ENCODE peak calls at places on chromosomes 1 and 21, in four cellular contexts. B, W, N and P are unnamed samples. For H3K4me1 and H3K27me3, the result is how much of the 10 kb centered on the place peaks cover.

GRCh38 chr1:240598201-240598600 is 13.8 kb downstream of the GREM2 start:
- DNase-seq in B (no peak), W (peak), N (no peak), P (no peak)

GRCh38 chr1:226422478-226422877 is 14.6 kb upstream of the PARP1 start:
- DNase-seq in B (no peak), W (no peak), N (no peak), P (no peak)

GRCh38 chr1:187185389-187185788 is 356.6 kb downstream of the PLA2G4A start:
- DNase-seq in B (no peak), W (no peak), N (peak), P (no peak)

GRCh38 chr1:105027838-105028471 is 1278.3 kb downstream of the AMY1C start:
- DNase-seq in B (no peak), W (no peak), N (no peak), P (no peak)

GRCh38 chr1:9766759-9767442 is 56.9 kb downstream of the CLSTN1 start:
- DNase-seq in B (peak), W (peak), N (peak), P (no peak)

GRCh38 chr1:164846731-164847691 is 288.0 kb downstream of the PBX1 start:
- DNase-seq in B (no peak), W (no peak), N (no peak), P (no peak)

GRCh38 chr1:117605164-117605810 is 561 bp upstream of the TENT5C start:
- DNase-seq in B (no peak), W (peak), N (peak), P (peak)

GRCh38 chr1:28887835-28888682 is 26.3 kb upstream of the EPB41 start:
- DNase-seq in B (no peak), W (no peak), N (no peak), P (peak)

GRCh38 chr1:14987829-14988603 is 165.5 kb upstream of the TMEM51 start:
- DNase-seq in B (no peak), W (peak), N (no peak), P (no peak)

GRCh38 chr1:234848972-234849641 is 239.1 kb upstream of the IRF2BP2 start:
- DNase-seq in B (no peak), W (peak), N (peak), P (no peak)

GRCh38 chr1:40385437-40386310 is 12.1 kb downstream of the SMAP2 start:
- DNase-seq in B (no peak), W (no peak), N (no peak), P (peak)

GRCh38 chr1:47210666-47211065 is 20.8 kb upstream of the PDZK1IP1 start:
- DNase-seq in B (no peak), W (no peak), N (no peak), P (no peak)

GRCh38 chr21:45278156-45278911 is 9.4 kb downstream of the POFUT2 start:
- DNase-seq in B (no peak), W (no peak), N (no peak), P (no peak)

GRCh38 chr1:19456915-19457554 is 28.3 kb downstream of the CAPZB start:
- DNase-seq in B (no peak), W (no peak), N (no peak), P (no peak)

GRCh38 chr1:156504821-156505678 is 4.5 kb upstream of the MEF2D start:
- DNase-seq in B (peak), W (peak), N (peak), P (peak)

GRCh38 chr1:156504062-156504813 is 3.7 kb upstream of the MEF2D start:
- DNase-seq in B (no peak), W (peak), N (peak), P (peak)

GRCh38 chr1:156502396-156502748 is 1.8 kb upstream of the MEF2D start:
- DNase-seq in B (peak), W (peak), N (no peak), P (no peak)

GRCh38 chr1:156502749-156503671 is 2.4 kb upstream of the MEF2D start:
- DNase-seq in B (peak), W (peak), N (peak), P (peak)

DNA sequence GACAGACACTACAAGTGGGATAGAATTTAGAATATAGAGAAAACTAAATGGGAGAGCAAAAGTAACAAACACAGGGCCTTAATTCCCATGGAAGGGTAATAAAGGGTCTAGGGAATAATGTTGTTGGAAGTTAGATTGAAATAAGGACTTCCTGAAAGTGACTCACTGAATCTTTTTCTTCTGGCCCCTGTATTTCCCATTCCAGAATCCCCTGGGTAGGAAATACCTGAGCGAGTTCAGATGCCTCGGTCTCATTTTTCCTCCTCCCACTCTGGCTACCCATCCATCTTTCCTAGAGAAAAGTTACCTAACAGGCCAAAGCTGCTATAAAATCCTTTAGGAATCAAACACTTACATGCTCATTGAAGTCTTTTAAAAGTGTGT is 3.1 kb upstream of the MEF2D start:
- DNase-seq in B (peak), W (peak), N (peak), P (no peak)
- H3K4me1 ChIP-seq in B (under half), W (under half), N (half or more), P (under half)

GRCh38 chr21:17784604-17785402 is 34.4 kb downstream of the C21orf91 start:
- DNase-seq in B (no peak), W (no peak), N (peak), P (no peak)
- H3K4me3 ChIP-seq in B (no peak), W (no peak), N (no peak), P (no peak)

DNA sequence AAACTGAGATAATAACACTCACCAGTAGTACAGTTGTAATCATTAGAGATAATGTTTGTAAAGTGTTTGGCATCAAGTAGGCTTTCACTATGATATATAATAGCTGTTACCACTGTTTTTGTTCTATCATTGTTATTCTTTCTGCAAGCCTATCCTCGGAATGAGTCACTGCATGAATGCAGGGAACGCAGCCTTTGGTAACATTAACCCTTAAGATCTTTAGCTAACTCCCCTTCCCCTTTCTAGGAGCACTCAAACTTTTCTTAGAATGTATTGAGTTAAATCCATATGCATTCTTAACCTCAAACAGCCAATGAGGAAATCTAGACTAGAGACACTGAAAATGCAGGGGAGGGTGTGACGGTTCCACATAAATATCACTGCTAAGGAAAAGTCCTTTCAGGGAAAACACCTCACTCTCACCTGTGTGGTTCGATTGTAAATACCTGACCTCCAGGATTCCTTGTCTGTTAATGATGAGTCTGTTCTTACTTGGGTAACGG is 467.3 kb downstream of the SETD4 start:
- DNase-seq in B (no peak), W (peak), N (peak), P (peak)
- H3K27me3 ChIP-seq in B (under half), W (under half), N (under half), P (under half)

DNA sequence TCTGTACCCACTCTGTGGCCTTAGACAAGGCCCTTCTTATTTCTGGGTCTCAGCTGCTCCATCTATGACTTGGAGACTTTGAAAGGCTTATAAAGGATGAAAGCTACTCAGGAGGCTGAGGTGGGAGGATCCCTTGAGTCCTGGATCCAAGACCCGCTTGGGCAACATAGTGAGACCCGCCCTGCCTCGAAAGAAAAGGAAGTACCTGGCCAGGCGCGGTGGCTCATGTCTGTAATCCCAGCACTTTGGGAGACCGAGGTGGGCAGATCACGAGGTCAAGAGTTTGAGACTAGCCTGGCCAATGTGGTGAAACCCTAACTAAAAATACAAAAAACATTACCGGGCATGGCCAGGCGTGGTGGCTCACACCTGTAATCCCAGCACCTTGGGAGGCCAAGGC is 13.4 kb downstream of the ID3 start:
- DNase-seq in B (no peak), W (no peak), N (no peak), P (no peak)
- H3K4me1 ChIP-seq in B (under half), W (under half), N (under half), P (under half)

DNA sequence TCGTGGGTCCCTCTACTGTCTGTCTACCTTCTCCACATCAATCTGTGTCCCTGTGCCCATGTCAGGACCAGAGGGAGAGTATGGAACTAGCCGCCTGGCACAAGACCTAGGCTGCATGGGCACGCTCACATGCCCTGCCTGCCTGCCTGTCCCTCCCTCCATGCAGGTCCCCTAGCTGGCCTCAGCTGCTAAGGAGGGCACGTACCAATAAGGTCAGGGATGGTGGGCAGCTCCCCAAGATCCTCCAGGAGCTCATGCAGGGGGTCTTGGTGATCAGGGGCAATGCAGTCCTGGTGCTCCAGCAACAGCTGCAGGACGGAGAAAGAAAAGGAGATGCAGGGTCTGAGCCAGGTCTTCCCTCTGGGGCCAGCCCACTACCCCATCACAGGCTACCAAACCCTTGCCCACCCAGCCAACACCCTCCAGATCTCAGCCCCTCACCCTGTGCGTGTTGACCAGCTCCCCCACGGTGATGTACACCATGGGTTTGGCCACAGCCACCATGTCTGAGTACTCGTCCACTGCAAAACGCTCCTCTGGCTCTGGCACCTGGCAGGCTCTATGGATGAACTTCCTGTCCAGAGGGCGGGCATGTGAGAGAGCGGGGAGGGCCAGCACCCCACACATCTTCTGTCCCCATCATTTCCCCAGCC is 33.1 kb upstream of the MEF2D start:
- DNase-seq in B (no peak), W (no peak), N (no peak), P (no peak)
- H3K4me3 ChIP-seq in B (no peak), W (no peak), N (no peak), P (no peak)